ENCODE peak calls at places on chromosomes 1 and 21, in nine cellular contexts. One of them, this sample, is unnamed.

GRCh38 chr1:24009406-24009805 is 29.3 kb upstream of the SRSF10 start:
- DNase-seq in heart left ventricle: no peak
- DNase-seq in HL-60: no peak
- DNase-seq in GM23338: no peak
- DNase-seq in foreskin fibroblast: peak
- DNase-seq in ovary: no peak
- DNase-seq in right atrium auricular region: no peak
- DNase-seq in astrocyte of the spinal cord: peak
- DNase-seq in lung: no peak
- DNase-seq in this sample: peak

GRCh38 chr1:176692431-176692830 is 229.5 kb downstream of the PAPPA2 start:
- DNase-seq in heart left ventricle: peak
- DNase-seq in HL-60: no peak
- DNase-seq in GM23338: no peak
- DNase-seq in foreskin fibroblast: no peak
- DNase-seq in ovary: no peak
- DNase-seq in right atrium auricular region: peak
- DNase-seq in astrocyte of the spinal cord: no peak
- DNase-seq in lung: no peak
- DNase-seq in this sample: no peak

GRCh38 chr1:36919491-36920145 is 114.7 kb downstream of the GRIK3 start:
- DNase-seq in heart left ventricle: no peak
- DNase-seq in HL-60: no peak
- DNase-seq in GM23338: no peak
- DNase-seq in foreskin fibroblast: no peak
- DNase-seq in ovary: no peak
- DNase-seq in right atrium auricular region: no peak
- DNase-seq in astrocyte of the spinal cord: no peak
- DNase-seq in lung: no peak
- DNase-seq in this sample: no peak

GRCh38 chr1:6007318-6008083 is 15.3 kb upstream of the NPHP4 start:
- DNase-seq in heart left ventricle: no peak
- DNase-seq in HL-60: no peak
- DNase-seq in GM23338: peak
- DNase-seq in foreskin fibroblast: no peak
- DNase-seq in ovary: no peak
- DNase-seq in right atrium auricular region: no peak
- DNase-seq in astrocyte of the spinal cord: no peak
- DNase-seq in lung: no peak
- DNase-seq in this sample: peak

GRCh38 chr21:38691626-38692025 is 114.1 kb upstream of the ETS2 start:
- DNase-seq in heart left ventricle: no peak
- DNase-seq in HL-60: no peak
- DNase-seq in GM23338: no peak
- DNase-seq in foreskin fibroblast: no peak
- DNase-seq in ovary: no peak
- DNase-seq in right atrium auricular region: no peak
- DNase-seq in astrocyte of the spinal cord: no peak
- DNase-seq in lung: no peak
- DNase-seq in this sample: no peak

GRCh38 chr1:218748071-218748470 is 402.9 kb downstream of the TGFB2 start:
- DNase-seq in heart left ventricle: no peak
- DNase-seq in HL-60: no peak
- DNase-seq in GM23338: no peak
- DNase-seq in foreskin fibroblast: peak
- DNase-seq in ovary: no peak
- DNase-seq in right atrium auricular region: no peak
- DNase-seq in astrocyte of the spinal cord: no peak
- DNase-seq in lung: no peak
- DNase-seq in this sample: no peak

GRCh38 chr1:40300651-40301050 is 16.4 kb downstream of the COL9A2 start:
- DNase-seq in heart left ventricle: no peak
- DNase-seq in HL-60: no peak
- DNase-seq in GM23338: no peak
- DNase-seq in foreskin fibroblast: no peak
- DNase-seq in ovary: no peak
- DNase-seq in right atrium auricular region: no peak
- DNase-seq in astrocyte of the spinal cord: no peak
- DNase-seq in lung: no peak
- DNase-seq in this sample: no peak

GRCh38 chr1:61865646-61866220 is 123.5 kb downstream of the PATJ start:
- DNase-seq in heart left ventricle: peak
- DNase-seq in HL-60: no peak
- DNase-seq in GM23338: no peak
- DNase-seq in foreskin fibroblast: no peak
- DNase-seq in ovary: no peak
- DNase-seq in right atrium auricular region: no peak
- DNase-seq in astrocyte of the spinal cord: no peak
- DNase-seq in lung: no peak
- DNase-seq in this sample: no peak

GRCh38 chr1:216640100-216640499 is 83.1 kb downstream of the ESRRG start:
- DNase-seq in heart left ventricle: no peak
- DNase-seq in HL-60: no peak
- DNase-seq in GM23338: no peak
- DNase-seq in foreskin fibroblast: no peak
- DNase-seq in ovary: no peak
- DNase-seq in right atrium auricular region: no peak
- DNase-seq in astrocyte of the spinal cord: no peak
- DNase-seq in lung: no peak
- DNase-seq in this sample: no peak

GRCh38 chr1:182101415-182102041 is 40.0 kb upstream of the ZNF648 start:
- DNase-seq in heart left ventricle: no peak
- DNase-seq in HL-60: no peak
- DNase-seq in GM23338: peak
- DNase-seq in foreskin fibroblast: no peak
- DNase-seq in ovary: no peak
- DNase-seq in right atrium auricular region: no peak
- DNase-seq in astrocyte of the spinal cord: no peak
- DNase-seq in lung: no peak
- DNase-seq in this sample: no peak

GRCh38 chr1:30183895-30184294 is 539.5 kb downstream of the MATN1 start:
- DNase-seq in heart left ventricle: no peak
- DNase-seq in HL-60: no peak
- DNase-seq in GM23338: no peak
- DNase-seq in foreskin fibroblast: no peak
- DNase-seq in ovary: no peak
- DNase-seq in right atrium auricular region: no peak
- DNase-seq in astrocyte of the spinal cord: no peak
- DNase-seq in lung: no peak
- DNase-seq in this sample: no peak

GRCh38 chr1:32769524-32770220 is 47.5 kb downstream of the YARS1 start:
- DNase-seq in heart left ventricle: no peak
- DNase-seq in HL-60: no peak
- DNase-seq in GM23338: no peak
- DNase-seq in foreskin fibroblast: peak
- DNase-seq in ovary: peak
- DNase-seq in right atrium auricular region: no peak
- DNase-seq in astrocyte of the spinal cord: no peak
- DNase-seq in lung: no peak
- DNase-seq in this sample: no peak

DNA sequence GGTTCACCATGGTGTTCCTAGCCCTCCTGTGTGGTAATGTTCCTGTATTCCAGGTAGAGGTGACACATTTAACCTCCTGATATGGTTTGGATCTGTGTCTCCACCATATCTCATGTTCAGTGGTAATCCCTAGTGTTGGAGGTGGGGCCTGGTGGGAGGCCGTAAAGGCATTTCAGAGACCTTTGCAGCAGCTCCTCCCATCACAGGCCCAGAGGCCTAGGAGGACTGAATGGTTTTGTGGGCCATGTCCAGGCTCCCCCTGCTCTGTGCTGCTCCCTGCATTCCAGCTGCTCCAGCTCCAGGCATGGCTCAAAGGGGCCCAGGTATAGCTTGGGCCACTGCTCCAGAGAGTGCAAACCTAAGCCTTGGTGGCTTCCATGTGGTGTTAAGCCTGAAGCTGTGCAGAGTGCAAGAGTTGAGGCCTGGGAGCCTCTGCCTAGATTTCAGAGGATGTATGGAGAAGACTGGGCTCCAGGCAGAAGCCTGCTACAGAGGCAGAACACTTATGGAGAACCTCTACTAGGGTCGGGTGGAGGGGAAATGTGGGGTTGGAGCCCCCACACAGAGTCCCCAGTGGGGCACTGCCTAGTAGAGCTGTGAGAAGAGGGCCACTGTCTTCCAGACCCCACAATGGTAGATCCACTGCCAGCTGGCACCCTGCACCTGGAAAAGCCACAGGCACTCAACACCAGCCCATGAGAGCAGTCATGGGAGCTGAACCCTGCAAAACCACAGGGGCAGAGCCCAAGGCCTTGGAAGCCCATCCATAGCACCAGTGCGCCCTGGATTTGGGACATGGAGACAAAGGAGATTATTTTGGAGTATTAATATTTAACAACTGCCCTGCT is 10.0 kb downstream of the SELENBP1 start:
- DNase-seq in heart left ventricle: no peak
- DNase-seq in HL-60: no peak
- DNase-seq in GM23338: no peak
- DNase-seq in foreskin fibroblast: no peak
- DNase-seq in ovary: no peak
- DNase-seq in right atrium auricular region: no peak
- DNase-seq in astrocyte of the spinal cord: no peak
- DNase-seq in lung: no peak
- DNase-seq in this sample: no peak
- H3K4me3 ChIP-seq in heart left ventricle: no peak
- H3K4me3 ChIP-seq in HL-60: no peak
- H3K4me3 ChIP-seq in GM23338: no peak
- H3K4me3 ChIP-seq in foreskin fibroblast: no peak
- H3K4me3 ChIP-seq in ovary: no peak
- H3K4me3 ChIP-seq in right atrium auricular region: no peak
- H3K4me3 ChIP-seq in astrocyte of the spinal cord: no peak
- H3K4me3 ChIP-seq in lung: no peak
- H3K4me3 ChIP-seq in this sample: no peak

GRCh38 chr1:196557797-196558196 is 50.4 kb downstream of the KCNT2 start:
- DNase-seq in heart left ventricle: no peak
- DNase-seq in HL-60: no peak
- DNase-seq in GM23338: no peak
- DNase-seq in foreskin fibroblast: no peak
- DNase-seq in ovary: no peak
- DNase-seq in right atrium auricular region: no peak
- DNase-seq in astrocyte of the spinal cord: no peak
- DNase-seq in lung: no peak
- DNase-seq in this sample: no peak
- H3K4me3 ChIP-seq in heart left ventricle: no peak
- H3K4me3 ChIP-seq in HL-60: no peak
- H3K4me3 ChIP-seq in GM23338: no peak
- H3K4me3 ChIP-seq in foreskin fibroblast: peak
- H3K4me3 ChIP-seq in ovary: no peak
- H3K4me3 ChIP-seq in right atrium auricular region: no peak
- H3K4me3 ChIP-seq in astrocyte of the spinal cord: no peak
- H3K4me3 ChIP-seq in lung: no peak
- H3K4me3 ChIP-seq in this sample: no peak

GRCh38 chr1:99265124-99265523 is 832 bp downstream of the PLPPR4 start:
- DNase-seq in heart left ventricle: no peak
- DNase-seq in HL-60: no peak
- DNase-seq in GM23338: no peak
- DNase-seq in foreskin fibroblast: no peak
- DNase-seq in ovary: no peak
- DNase-seq in right atrium auricular region: no peak
- DNase-seq in astrocyte of the spinal cord: no peak
- DNase-seq in lung: no peak
- DNase-seq in this sample: no peak
- H3K4me3 ChIP-seq in heart left ventricle: peak
- H3K4me3 ChIP-seq in HL-60: no peak
- H3K4me3 ChIP-seq in GM23338: peak
- H3K4me3 ChIP-seq in foreskin fibroblast: peak
- H3K4me3 ChIP-seq in ovary: no peak
- H3K4me3 ChIP-seq in right atrium auricular region: peak
- H3K4me3 ChIP-seq in astrocyte of the spinal cord: no peak
- H3K4me3 ChIP-seq in lung: no peak
- H3K4me3 ChIP-seq in this sample: no peak

GRCh38 chr21:14864211-14865021 is 200.4 kb downstream of the NRIP1 start:
- DNase-seq in heart left ventricle: peak
- DNase-seq in HL-60: no peak
- DNase-seq in GM23338: peak
- DNase-seq in foreskin fibroblast: peak
- DNase-seq in ovary: peak
- DNase-seq in right atrium auricular region: peak
- DNase-seq in astrocyte of the spinal cord: peak
- DNase-seq in lung: peak
- DNase-seq in this sample: peak

GRCh38 chr21:14863745-14864210 is 201.0 kb downstream of the NRIP1 start:
- DNase-seq in heart left ventricle: no peak
- DNase-seq in HL-60: no peak
- DNase-seq in GM23338: no peak
- DNase-seq in foreskin fibroblast: peak
- DNase-seq in ovary: no peak
- DNase-seq in right atrium auricular region: no peak
- DNase-seq in astrocyte of the spinal cord: no peak
- DNase-seq in lung: no peak
- DNase-seq in this sample: no peak

GRCh38 chr21:14866859-14867560 is 197.8 kb downstream of the NRIP1 start:
- DNase-seq in heart left ventricle: no peak
- DNase-seq in HL-60: no peak
- DNase-seq in GM23338: no peak
- DNase-seq in foreskin fibroblast: no peak
- DNase-seq in ovary: no peak
- DNase-seq in right atrium auricular region: no peak
- DNase-seq in astrocyte of the spinal cord: no peak
- DNase-seq in lung: no peak
- DNase-seq in this sample: no peak

GRCh38 chr21:14858309-14858708 is 206.5 kb downstream of the NRIP1 start:
- DNase-seq in heart left ventricle: no peak
- DNase-seq in HL-60: no peak
- DNase-seq in GM23338: no peak
- DNase-seq in foreskin fibroblast: no peak
- DNase-seq in ovary: no peak
- DNase-seq in right atrium auricular region: no peak
- DNase-seq in astrocyte of the spinal cord: no peak
- DNase-seq in lung: no peak
- DNase-seq in this sample: no peak

DNA sequence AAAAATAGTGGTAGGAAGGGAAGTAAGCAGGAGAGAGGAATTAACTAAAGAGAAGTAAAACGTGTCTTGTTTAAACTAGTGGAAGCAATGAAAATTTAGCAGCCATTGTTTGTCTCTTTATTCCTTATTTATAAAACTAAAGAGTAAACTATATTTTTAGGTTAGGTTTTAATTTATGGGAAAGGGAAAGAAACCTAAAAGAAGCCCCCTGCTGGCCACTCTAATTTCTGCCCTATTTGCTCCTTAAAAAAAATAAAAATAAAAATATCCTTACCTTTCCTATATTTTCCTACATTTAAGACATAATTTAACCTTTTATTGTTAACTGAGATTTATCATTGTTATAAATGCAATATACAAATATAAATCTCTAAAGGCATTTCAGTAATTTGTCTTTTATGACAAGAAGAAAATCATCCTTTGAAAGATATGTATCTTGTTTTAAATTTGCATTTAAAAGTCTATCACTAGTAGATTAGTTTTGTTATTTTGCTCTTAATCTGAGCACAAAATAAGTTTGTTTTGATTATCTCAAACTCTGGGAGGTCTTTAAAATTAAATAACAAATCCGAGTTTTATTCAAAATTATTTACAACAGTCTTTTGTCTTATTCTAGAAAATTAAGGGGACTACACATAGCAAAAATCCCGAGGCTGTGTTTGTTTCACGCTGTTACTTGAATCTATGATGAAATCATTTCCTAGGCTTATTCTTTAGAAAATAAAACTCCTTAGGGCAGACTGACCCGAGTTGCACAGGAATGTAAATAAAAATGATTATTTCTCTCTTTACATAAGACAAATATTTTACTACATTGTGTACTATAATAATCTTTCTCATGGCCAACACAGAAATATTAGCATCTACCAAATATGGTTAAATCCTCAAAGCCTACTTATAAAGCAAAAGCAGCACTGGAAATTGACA is 201.7 kb downstream of the NRIP1 start:
- DNase-seq in heart left ventricle: no peak
- DNase-seq in HL-60: no peak
- DNase-seq in GM23338: peak
- DNase-seq in foreskin fibroblast: peak
- DNase-seq in ovary: no peak
- DNase-seq in right atrium auricular region: no peak
- DNase-seq in astrocyte of the spinal cord: peak
- DNase-seq in lung: no peak
- DNase-seq in this sample: no peak
- H3K4me3 ChIP-seq in heart left ventricle: no peak
- H3K4me3 ChIP-seq in HL-60: no peak
- H3K4me3 ChIP-seq in GM23338: no peak
- H3K4me3 ChIP-seq in foreskin fibroblast: no peak
- H3K4me3 ChIP-seq in ovary: no peak
- H3K4me3 ChIP-seq in right atrium auricular region: no peak
- H3K4me3 ChIP-seq in astrocyte of the spinal cord: no peak
- H3K4me3 ChIP-seq in lung: no peak
- H3K4me3 ChIP-seq in this sample: no peak